ENCODE peak calls at places on chromosomes 11 and 22, in four cellular contexts. G is K562; P is neuronal stem cell; Q is CD8-positive, alpha-beta memory T cell. J is an unnamed sample.

GRCh38 chr11:114775849-114776621 is 97.7 kb downstream of the NXPE2 start:
- DNase-seq in G (no peak), P (no peak), Q (no peak), J (no peak)

GRCh38 chr11:88352139-88352538 is 14.6 kb upstream of the CTSC start:
- DNase-seq in G (no peak), P (no peak), Q (no peak), J (no peak)

GRCh38 chr11:116540645-116541044 is 232.1 kb downstream of the BUD13 start:
- DNase-seq in G (no peak), P (no peak), Q (no peak), J (no peak)

GRCh38 chr11:19867064-19867463 is 154.4 kb downstream of the NAV2 start:
- DNase-seq in G (no peak), P (no peak), Q (no peak), J (no peak)

GRCh38 chr11:12973529-12974181 is 35.5 kb upstream of the RASSF10 start:
- DNase-seq in G (no peak), P (no peak), Q (no peak), J (no peak)

GRCh38 chr11:133978816-133979215 is 22.0 kb upstream of the IGSF9B start:
- DNase-seq in G (no peak), P (no peak), Q (no peak), J (peak)

GRCh38 chr11:15867886-15868285 is 488.5 kb downstream of the SOX6 start:
- DNase-seq in G (no peak), P (no peak), Q (no peak), J (no peak)

GRCh38 chr11:87097582-87097981 is 59.8 kb downstream of the TMEM135 start:
- DNase-seq in G (peak), P (peak), Q (peak), J (no peak)

GRCh38 chr22:50398698-50399648 is 55.8 kb downstream of the PPP6R2 start:
- DNase-seq in G (no peak), P (no peak), Q (no peak), J (no peak)

GRCh38 chr22:24026056-24026455 is 15.0 kb downstream of the CABIN1 start:
- DNase-seq in G (no peak), P (no peak), Q (no peak), J (no peak)

GRCh38 chr22:45937960-45938359 is 39.0 kb downstream of the WNT7B start:
- DNase-seq in G (no peak), P (no peak), Q (no peak), J (no peak)
- H3K27ac ChIP-seq in G (no peak), P (no peak), Q (no peak), J (no peak)

DNA sequence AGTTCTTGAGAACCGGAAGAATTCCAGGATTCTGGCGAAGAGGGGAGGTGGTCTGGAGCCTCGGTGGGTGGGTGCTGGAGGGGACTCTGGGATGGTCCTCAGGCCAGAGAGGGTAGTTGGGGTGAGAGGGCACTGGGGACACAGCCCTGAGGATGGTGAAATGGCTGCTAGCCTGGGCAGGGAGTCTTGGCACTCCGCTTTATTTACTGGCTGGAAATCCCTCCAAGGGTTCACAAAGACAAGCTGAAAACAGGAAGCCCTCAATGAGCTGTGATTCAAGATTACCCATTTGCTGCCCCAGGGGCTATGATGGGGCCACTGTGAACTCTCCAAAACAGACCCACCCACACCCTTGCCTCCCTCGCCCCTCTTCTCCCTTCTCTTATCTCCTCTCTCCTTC is 71.9 kb downstream of the FBXO7 start:
- DNase-seq in G (no peak), P (no peak), Q (no peak), J (no peak)
- H3K27ac ChIP-seq in G (no peak), P (no peak), Q (no peak), J (no peak)

GRCh38 chr22:43129426-43130425 is 13.5 kb downstream of the MCAT start:
- DNase-seq in G (no peak), P (no peak), Q (no peak), J (no peak)

GRCh38 chr22:43128116-43128515 is 15.1 kb downstream of the MCAT start:
- DNase-seq in G (no peak), P (no peak), Q (no peak), J (no peak)

GRCh38 chr22:43128928-43129424 is 14.2 kb downstream of the MCAT start:
- DNase-seq in G (peak), P (no peak), Q (no peak), J (no peak)

GRCh38 chr22:43126506-43127165 is 16.1 kb downstream of the BIK start:
- DNase-seq in G (peak), P (no peak), Q (no peak), J (no peak)

DNA sequence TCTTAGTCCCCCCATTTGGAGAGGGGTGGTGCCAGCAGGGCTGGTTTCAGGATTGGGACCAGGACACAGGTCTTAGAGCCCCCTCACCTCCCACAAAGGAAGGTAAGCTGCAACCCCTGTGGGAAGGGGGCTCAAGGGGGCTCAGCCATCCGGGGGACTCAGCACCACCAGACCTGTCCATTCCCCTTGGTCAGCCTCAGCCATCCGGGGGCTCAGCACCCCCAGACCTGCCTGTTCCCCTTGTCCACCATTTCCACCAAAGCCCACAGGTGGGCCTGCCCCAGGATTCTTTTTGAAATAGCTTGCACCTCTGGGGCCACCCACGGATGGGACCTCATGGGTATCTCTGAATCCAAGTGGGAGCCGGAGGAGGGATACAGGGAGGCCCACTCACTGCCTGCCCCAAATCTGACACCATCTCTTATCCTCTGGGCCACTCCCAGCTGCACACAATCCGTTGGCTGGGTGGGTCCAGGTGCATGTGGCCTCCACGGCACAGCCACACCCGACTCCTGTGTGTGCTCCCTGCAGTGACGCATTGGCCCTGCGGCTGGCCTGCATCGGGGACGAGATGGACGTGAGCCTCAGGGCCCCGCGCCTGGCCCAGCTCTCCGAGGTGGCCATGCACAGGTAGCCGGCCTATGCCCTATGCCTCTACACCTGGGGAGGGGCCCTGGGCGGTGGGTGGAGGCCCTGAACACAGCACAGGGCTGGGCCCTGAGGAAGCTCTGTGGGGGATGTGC is 15.9 kb downstream of the MCAT start:
- DNase-seq in G (peak), P (no peak), Q (no peak), J (no peak)
- H3K27ac ChIP-seq in G (no peak), P (no peak), Q (no peak), J (peak)

GRCh38 chr11:44004452-44004833 is 43.3 kb upstream of the ACCSL start:
- DNase-seq in G (no peak), P (no peak), Q (no peak), J (no peak)

GRCh38 chr11:44006882-44007495 is 40.8 kb upstream of the ACCSL start:
- DNase-seq in G (no peak), P (no peak), Q (no peak), J (no peak)

GRCh38 chr11:44005076-44005800 is 42.5 kb upstream of the ACCSL start:
- DNase-seq in G (no peak), P (peak), Q (no peak), J (no peak)

GRCh38 chr11:44007746-44008501 is 39.9 kb upstream of the ACCSL start:
- DNase-seq in G (no peak), P (no peak), Q (no peak), J (no peak)

DNA sequence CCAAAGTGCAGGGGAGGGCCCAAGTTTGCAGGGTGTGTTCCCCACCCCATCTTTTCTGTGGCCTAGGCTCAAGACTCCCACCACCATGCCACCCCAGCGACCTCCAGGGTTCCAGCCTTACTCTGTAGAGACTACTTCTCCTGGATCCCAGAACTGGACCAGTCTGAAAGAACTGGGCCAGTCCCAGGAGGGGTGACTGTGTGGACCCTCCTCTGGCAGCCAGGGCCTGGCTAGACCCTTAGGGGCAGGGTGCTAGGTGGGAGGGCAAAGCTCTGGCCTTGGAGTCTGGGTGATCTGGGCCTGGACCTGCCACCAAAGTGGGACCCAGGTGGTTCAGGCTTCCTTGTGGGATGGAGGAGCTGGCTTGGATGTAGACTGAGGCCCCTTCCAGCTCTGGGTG is 41.8 kb upstream of the ACCSL start:
- DNase-seq in G (no peak), P (no peak), Q (no peak), J (no peak)
- H3K27ac ChIP-seq in G (no peak), P (no peak), Q (no peak), J (no peak)

GRCh38 chr11:102268985-102269470 is 48.3 kb upstream of the BIRC3 start:
- DNase-seq in G (no peak), P (no peak), Q (no peak), J (no peak)
- H3K27ac ChIP-seq in G (no peak), P (no peak), Q (no peak), J (peak)

GRCh38 chr11:45155058-45155551 is 8.7 kb downstream of the PRDM11 start:
- DNase-seq in G (no peak), P (no peak), Q (no peak), J (no peak)
- H3K27ac ChIP-seq in G (no peak), P (no peak), Q (no peak), J (no peak)

GRCh38 chr11:112019066-112019465 is 6.1 kb upstream of the DLAT start:
- DNase-seq in G (no peak), P (no peak), Q (no peak), J (no peak)

GRCh38 chr11:112017538-112017937 is 7.7 kb upstream of the DLAT start:
- DNase-seq in G (no peak), P (no peak), Q (no peak), J (no peak)

GRCh38 chr11:112016088-112016764 is 9.0 kb upstream of the DLAT start:
- DNase-seq in G (no peak), P (no peak), Q (no peak), J (no peak)

GRCh38 chr11:112013501-112014164 is 11.6 kb upstream of the DLAT start:
- DNase-seq in G (no peak), P (no peak), Q (no peak), J (peak)

DNA sequence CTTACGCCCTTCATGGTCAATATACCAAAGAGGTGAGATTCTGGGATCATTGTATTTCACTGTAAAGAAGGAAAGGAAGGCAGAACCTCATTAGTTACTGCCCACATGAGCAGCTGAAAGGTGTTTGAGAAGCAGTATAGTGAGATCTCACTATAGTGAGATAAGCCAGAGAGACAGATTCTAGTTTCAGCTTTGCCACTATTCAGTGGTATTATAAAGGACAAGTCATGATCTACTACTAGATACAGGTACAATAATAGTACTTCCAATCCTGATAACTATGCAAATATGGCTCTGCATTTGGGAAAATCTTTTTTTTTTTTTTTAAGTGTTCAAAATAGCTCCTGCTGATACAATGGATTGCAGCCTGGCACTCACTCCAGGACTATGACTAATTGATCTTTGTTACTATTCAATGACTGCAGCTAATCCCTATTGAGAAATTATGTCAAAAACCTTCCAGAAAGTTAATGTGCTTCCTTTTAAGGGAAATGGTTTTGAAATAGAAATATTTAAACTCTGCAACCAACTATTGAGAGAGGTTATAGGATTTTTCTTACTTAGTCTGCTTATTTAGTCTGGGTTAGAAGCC is 8.3 kb upstream of the DLAT start:
- DNase-seq in G (no peak), P (peak), Q (no peak), J (no peak)
- H3K27ac ChIP-seq in G (no peak), P (peak), Q (no peak), J (no peak)

GRCh38 chr11:130400793-130401483 is 27.5 kb downstream of the ADAMTS8 start:
- DNase-seq in G (no peak), P (no peak), Q (no peak), J (no peak)

GRCh38 chr11:130404727-130405126 is 23.7 kb downstream of the ADAMTS8 start:
- DNase-seq in G (no peak), P (no peak), Q (no peak), J (no peak)

GRCh38 chr11:130405428-130405827 is 23.0 kb downstream of the ADAMTS8 start:
- DNase-seq in G (no peak), P (no peak), Q (no peak), J (no peak)

GRCh38 chr11:130403301-130403804 is 25.1 kb downstream of the ADAMTS8 start:
- DNase-seq in G (no peak), P (no peak), Q (no peak), J (peak)

GRCh38 chr11:130403967-130404366 is 24.4 kb downstream of the ADAMTS8 start:
- DNase-seq in G (no peak), P (no peak), Q (no peak), J (no peak)
- H3K27ac ChIP-seq in G (no peak), P (no peak), Q (no peak), J (no peak)

GRCh38 chr11:126415128-126415527 is 59.6 kb downstream of the ST3GAL4 start:
- DNase-seq in G (no peak), P (no peak), Q (no peak), J (no peak)
- H3K27ac ChIP-seq in G (no peak), P (no peak), Q (no peak), J (no peak)

DNA sequence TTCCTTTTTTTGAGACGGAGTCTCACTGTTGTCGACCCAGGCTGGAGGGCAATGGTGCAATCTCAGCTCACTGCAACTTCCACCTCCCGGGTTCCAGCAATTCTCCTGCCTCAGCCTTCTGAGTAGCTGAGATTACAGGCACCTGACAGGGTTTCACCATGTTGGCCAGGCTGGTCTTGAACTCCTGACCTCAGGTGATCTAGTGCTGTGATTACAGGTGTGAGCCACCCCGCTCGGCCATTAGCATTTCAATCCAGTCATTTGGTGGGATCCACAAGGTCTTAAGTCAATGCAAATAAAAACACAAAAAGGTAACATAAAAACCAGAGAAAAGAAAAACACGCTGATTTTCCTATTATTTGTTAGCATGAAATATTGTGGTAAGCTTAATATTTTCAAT is 1227.2 kb upstream of the TENM4 start:
- DNase-seq in G (no peak), P (no peak), Q (no peak), J (no peak)
- H3K27ac ChIP-seq in G (no peak), P (no peak), Q (no peak), J (no peak)